ENCODE peak calls at places on chromosomes 3 and 15, in six cellular contexts. One of them, this sample, is unnamed.

GRCh38 chr3:53718462-53718861 is 127.8 kb downstream of the CHDH start:
- DNase-seq in left lung: no peak
- DNase-seq in sigmoid colon: no peak
- DNase-seq in Peyer's patch: no peak
- DNase-seq in A549: no peak
- DNase-seq in psoas muscle: no peak
- DNase-seq in this sample: no peak

GRCh38 chr3:49386056-49386756 is 25.6 kb downstream of the RHOA start:
- DNase-seq in psoas muscle: no peak
- DNase-seq in left lung: no peak
- DNase-seq in Peyer's patch: no peak
- DNase-seq in A549: no peak
- DNase-seq in sigmoid colon: no peak
- DNase-seq in this sample: no peak

GRCh38 chr15:77075528-77075927 is 4.6 kb upstream of the TSPAN3 start:
- DNase-seq in sigmoid colon: no peak
- DNase-seq in psoas muscle: no peak
- DNase-seq in left lung: no peak
- DNase-seq in A549: no peak
- DNase-seq in Peyer's patch: no peak
- DNase-seq in this sample: no peak

GRCh38 chr3:141401584-141402475 is 33.5 kb downstream of the ZBTB38 start:
- DNase-seq in A549: peak
- DNase-seq in Peyer's patch: peak
- DNase-seq in psoas muscle: peak
- DNase-seq in left lung: peak
- DNase-seq in sigmoid colon: no peak
- DNase-seq in this sample: peak

GRCh38 chr3:5170975-5171374 is 16.5 kb upstream of the EDEM1 start:
- DNase-seq in Peyer's patch: no peak
- DNase-seq in psoas muscle: no peak
- DNase-seq in A549: no peak
- DNase-seq in left lung: no peak
- DNase-seq in sigmoid colon: no peak
- DNase-seq in this sample: no peak

GRCh38 chr3:128598884-128599664 is 51.5 kb downstream of the RPN1 start:
- DNase-seq in psoas muscle: no peak
- DNase-seq in sigmoid colon: no peak
- DNase-seq in left lung: no peak
- DNase-seq in Peyer's patch: no peak
- DNase-seq in A549: no peak
- DNase-seq in this sample: no peak

GRCh38 chr3:14898929-14899328 is 48.5 kb upstream of the NR2C2 start:
- DNase-seq in left lung: no peak
- DNase-seq in Peyer's patch: no peak
- DNase-seq in psoas muscle: no peak
- DNase-seq in sigmoid colon: peak
- DNase-seq in A549: no peak
- DNase-seq in this sample: no peak

GRCh38 chr3:193788189-193788946 is 195.4 kb downstream of the OPA1 start:
- DNase-seq in A549: peak
- DNase-seq in Peyer's patch: peak
- DNase-seq in psoas muscle: peak
- DNase-seq in left lung: peak
- DNase-seq in sigmoid colon: peak
- DNase-seq in this sample: peak

GRCh38 chr3:115922681-115923347 is 299.5 kb downstream of the GAP43 start:
- DNase-seq in A549: no peak
- DNase-seq in left lung: no peak
- DNase-seq in Peyer's patch: no peak
- DNase-seq in psoas muscle: no peak
- DNase-seq in sigmoid colon: no peak
- DNase-seq in this sample: no peak

GRCh38 chr15:48472756-48473155 is 141.5 kb downstream of the DUT start:
- DNase-seq in left lung: no peak
- DNase-seq in A549: no peak
- DNase-seq in psoas muscle: no peak
- DNase-seq in sigmoid colon: no peak
- DNase-seq in Peyer's patch: no peak
- DNase-seq in this sample: no peak

GRCh38 chr3:179147571-179148445 is at the start of gene PIK3CA:
- DNase-seq in sigmoid colon: peak
- DNase-seq in Peyer's patch: peak
- DNase-seq in A549: peak
- DNase-seq in left lung: peak
- DNase-seq in psoas muscle: peak
- DNase-seq in this sample: peak

DNA sequence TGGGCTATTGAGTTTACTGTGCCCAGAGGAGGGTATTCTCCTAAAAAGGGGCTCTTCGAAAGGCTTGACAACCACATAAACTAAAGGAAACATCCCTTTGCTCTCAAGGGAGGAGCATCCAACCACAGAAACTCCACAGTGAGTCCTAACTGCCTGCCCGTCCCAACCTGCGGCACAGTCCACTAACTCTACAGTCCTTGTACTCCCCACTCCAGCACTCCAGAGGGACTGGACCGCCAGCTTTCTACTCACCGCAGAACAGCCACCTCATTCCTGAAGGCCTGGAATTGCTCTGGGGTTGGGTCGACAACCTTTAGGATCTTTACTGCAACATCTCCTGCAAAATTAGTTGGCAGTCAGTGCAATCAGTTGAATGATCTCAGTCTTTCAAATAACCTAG is 34.6 kb downstream of the MKRN2 start:
- DNase-seq in A549: no peak
- DNase-seq in Peyer's patch: no peak
- DNase-seq in sigmoid colon: no peak
- DNase-seq in psoas muscle: no peak
- DNase-seq in left lung: no peak
- DNase-seq in this sample: no peak
- H3K27ac ChIP-seq in A549: no peak
- H3K27ac ChIP-seq in Peyer's patch: no peak
- H3K27ac ChIP-seq in sigmoid colon: no peak
- H3K27ac ChIP-seq in psoas muscle: no peak
- H3K27ac ChIP-seq in left lung: peak
- H3K27ac ChIP-seq in this sample: no peak

GRCh38 chr3:138135141-138135832 is 3.1 kb upstream of the A4GNT start:
- DNase-seq in left lung: no peak
- DNase-seq in sigmoid colon: no peak
- DNase-seq in A549: no peak
- DNase-seq in Peyer's patch: no peak
- DNase-seq in psoas muscle: no peak
- DNase-seq in this sample: no peak
- TF ChIP-seq CTCF in left lung: no peak
- TF ChIP-seq CTCF in sigmoid colon: no peak
- TF ChIP-seq CTCF in A549: no peak
- TF ChIP-seq CTCF in Peyer's patch: no peak
- TF ChIP-seq CTCF in psoas muscle: no peak
- TF ChIP-seq CTCF in this sample: no peak

GRCh38 chr15:27949089-27949488 is 150.0 kb downstream of the OCA2 start:
- DNase-seq in Peyer's patch: no peak
- DNase-seq in sigmoid colon: no peak
- DNase-seq in psoas muscle: no peak
- DNase-seq in left lung: no peak
- DNase-seq in A549: no peak
- DNase-seq in this sample: no peak
- H3K27ac ChIP-seq in Peyer's patch: no peak
- H3K27ac ChIP-seq in sigmoid colon: no peak
- H3K27ac ChIP-seq in psoas muscle: no peak
- H3K27ac ChIP-seq in left lung: no peak
- H3K27ac ChIP-seq in A549: no peak
- H3K27ac ChIP-seq in this sample: no peak

GRCh38 chr3:133444071-133444774 is 44.4 kb downstream of the BFSP2 start:
- DNase-seq in psoas muscle: no peak
- DNase-seq in left lung: no peak
- DNase-seq in Peyer's patch: no peak
- DNase-seq in sigmoid colon: no peak
- DNase-seq in A549: peak
- DNase-seq in this sample: peak
- TF ChIP-seq CTCF in psoas muscle: no peak
- TF ChIP-seq CTCF in left lung: no peak
- TF ChIP-seq CTCF in Peyer's patch: no peak
- TF ChIP-seq CTCF in sigmoid colon: no peak
- TF ChIP-seq CTCF in A549: peak
- TF ChIP-seq CTCF in this sample: no peak

DNA sequence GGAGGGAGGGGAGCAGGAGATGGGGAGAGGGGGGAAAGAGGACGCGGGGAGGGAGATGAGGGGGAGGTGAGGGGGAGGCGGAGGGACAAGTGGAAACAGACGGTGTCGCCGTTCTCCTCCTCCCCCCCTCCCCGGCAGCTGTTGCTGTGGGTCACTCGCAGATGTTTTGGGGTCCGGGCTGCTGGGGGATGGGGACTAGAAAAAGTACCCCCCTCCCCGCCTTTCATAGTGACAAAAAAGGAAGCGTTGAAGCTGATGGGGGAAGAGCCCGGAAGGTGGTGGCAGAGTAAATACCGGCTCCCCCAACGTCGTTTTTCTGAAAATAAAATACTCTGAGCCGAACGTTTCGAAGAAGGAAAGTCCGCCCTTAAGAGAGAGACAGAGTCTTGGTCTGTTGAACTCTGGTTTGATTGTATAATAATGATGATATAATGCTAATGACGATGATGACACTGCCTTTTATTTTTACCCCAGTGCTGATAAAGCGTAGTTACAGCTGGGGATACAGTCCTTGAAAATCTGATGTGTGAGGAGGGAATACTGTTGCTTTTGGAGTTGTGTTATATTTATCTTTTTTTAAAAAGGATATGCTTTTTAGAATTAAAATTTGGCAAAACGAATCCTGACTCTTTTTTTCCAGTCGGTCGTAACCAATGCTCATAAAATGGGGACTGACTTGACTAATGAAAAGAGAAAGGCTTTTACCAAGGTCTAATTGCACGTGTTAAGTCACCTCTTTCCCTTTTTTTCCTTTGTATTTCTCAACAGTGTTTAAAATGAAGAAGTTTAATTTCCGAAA is 997 bp downstream of the STXBP5L start:
- DNase-seq in left lung: no peak
- DNase-seq in sigmoid colon: no peak
- DNase-seq in Peyer's patch: no peak
- DNase-seq in A549: no peak
- DNase-seq in psoas muscle: peak
- DNase-seq in this sample: no peak
- H3K27ac ChIP-seq in left lung: no peak
- H3K27ac ChIP-seq in sigmoid colon: peak
- H3K27ac ChIP-seq in Peyer's patch: no peak
- H3K27ac ChIP-seq in A549: no peak
- H3K27ac ChIP-seq in psoas muscle: no peak
- H3K27ac ChIP-seq in this sample: peak

DNA sequence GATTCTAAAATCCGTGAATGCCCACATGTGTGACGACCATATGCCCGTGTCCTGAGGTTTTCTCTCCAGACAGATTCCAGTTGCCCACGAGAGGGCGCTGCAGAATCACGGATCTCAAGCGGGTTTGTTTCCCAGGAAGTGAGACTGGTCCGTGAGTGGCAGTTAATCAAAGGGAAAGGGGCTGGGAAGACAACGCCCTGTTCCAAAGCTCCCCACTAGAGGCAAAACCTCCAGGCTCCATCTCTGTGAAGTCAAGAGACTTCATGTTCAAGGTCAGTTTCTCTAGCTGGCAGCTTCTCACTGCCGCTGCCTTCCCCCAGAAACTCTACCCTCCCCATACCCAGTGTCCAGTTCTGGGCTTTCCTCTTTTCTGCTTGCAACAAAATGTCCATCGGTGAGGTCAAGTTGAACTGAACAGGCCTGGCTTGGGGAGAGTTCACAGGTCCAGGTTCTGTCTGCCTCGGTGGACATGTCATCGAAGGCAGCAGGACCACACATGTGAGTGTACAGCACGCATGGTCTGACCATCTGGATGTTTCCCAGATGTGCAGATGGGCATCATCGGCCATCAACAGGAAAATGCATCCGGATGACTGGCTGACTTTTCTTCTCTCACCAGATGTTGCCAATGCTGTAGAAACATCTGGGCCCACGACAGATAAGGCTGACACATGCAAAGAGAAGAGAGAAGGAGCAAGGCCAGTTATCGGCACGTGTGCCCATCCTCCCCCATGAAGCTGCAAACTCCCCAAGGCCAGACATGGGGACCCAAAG is 44.9 kb downstream of the NOX5 start:
- DNase-seq in Peyer's patch: peak
- DNase-seq in left lung: peak
- DNase-seq in A549: peak
- DNase-seq in sigmoid colon: peak
- DNase-seq in psoas muscle: peak
- DNase-seq in this sample: peak
- TF ChIP-seq CTCF in Peyer's patch: peak
- TF ChIP-seq CTCF in left lung: peak
- TF ChIP-seq CTCF in A549: peak
- TF ChIP-seq CTCF in sigmoid colon: peak
- TF ChIP-seq CTCF in psoas muscle: peak
- TF ChIP-seq CTCF in this sample: peak